ENCODE peak calls at places on chromosomes 13 and 19, in seven cellular contexts. B is adrenal gland, R is right lobe of liver, Q is ovary, S is NB4, O is transverse colon, T is Peyer's patch. P is an unnamed sample.

GRCh38 chr19:3610745-3611717 is 4.4 kb upstream of the TBXA2R start:
- DNase-seq in R (peak), T (no peak), Q (no peak), S (no peak), B (no peak), O (no peak), P (no peak)

GRCh38 chr19:42480335-42481095 is 37.8 kb upstream of the CXCL17 start:
- DNase-seq in T (no peak), Q (no peak), S (no peak), R (peak), O (no peak), B (peak), P (no peak)

GRCh38 chr13:30745917-30746686 is 10.8 kb downstream of the ALOX5AP start:
- DNase-seq in S (peak), T (peak), R (peak), Q (no peak), B (no peak), O (peak), P (no peak)

GRCh38 chr13:91609353-91609752 is 210.9 kb downstream of the GPC5 start:
- DNase-seq in S (no peak), T (no peak), R (no peak), B (no peak), O (no peak), Q (no peak), P (no peak)

GRCh38 chr13:20219585-20219984 is 12.5 kb downstream of the GJB6 start:
- DNase-seq in B (no peak), O (no peak), Q (no peak), T (no peak), S (peak), R (no peak), P (no peak)

GRCh38 chr19:5360003-5360820 is 19.6 kb upstream of the PTPRS start:
- DNase-seq in R (no peak), B (peak), S (no peak), T (no peak), O (no peak), Q (no peak), P (no peak)

GRCh38 chr13:72221276-72221962 is 354.4 kb upstream of the DACH1 start:
- DNase-seq in R (peak), O (peak), Q (no peak), S (peak), B (peak), T (peak), P (peak)

GRCh38 chr19:15251749-15252397 is 19.6 kb upstream of the EPHX3 start:
- DNase-seq in T (no peak), S (no peak), Q (peak), O (peak), B (peak), R (no peak), P (no peak)

GRCh38 chr19:16571689-16572331 is 405 bp downstream of the SLC35E1 start:
- DNase-seq in T (no peak), O (peak), Q (no peak), S (peak), B (no peak), R (peak), P (peak)

GRCh38 chr19:18153555-18154134 is 682 bp downstream of the PIK3R2 start:
- DNase-seq in S (peak), O (peak), Q (peak), T (peak), R (no peak), B (peak), P (peak)

GRCh38 chr13:44322928-44323327 is 50.7 kb upstream of the SERP2 start:
- DNase-seq in R (peak), S (no peak), O (no peak), Q (no peak), T (no peak), B (no peak), P (no peak)

GRCh38 chr13:29994911-29995601 is 144.6 kb upstream of the UBL3 start:
- DNase-seq in O (no peak), Q (no peak), T (no peak), B (no peak), R (no peak), S (no peak), P (no peak)

GRCh38 chr13:30493670-30494381 is 28.1 kb upstream of the HMGB1 start:
- DNase-seq in B (no peak), R (no peak), Q (no peak), O (no peak), S (no peak), T (no peak), P (no peak)

GRCh38 chr13:112510987-112511715 is 76.8 kb downstream of the TUBGCP3 start:
- DNase-seq in S (no peak), B (no peak), T (no peak), O (no peak), R (no peak), Q (no peak), P (no peak)

GRCh38 chr19:1925544-1925943 is 15.4 kb upstream of the CSNK1G2 start:
- DNase-seq in B (no peak), Q (no peak), S (no peak), R (no peak), T (no peak), O (no peak), P (no peak)

GRCh38 chr19:13920940-13921744 is 15.1 kb downstream of the CC2D1A start:
- DNase-seq in T (no peak), B (no peak), S (peak), Q (no peak), R (no peak), O (no peak), P (peak)

GRCh38 chr13:108777421-108778420 is 148.3 kb downstream of the MYO16 start:
- DNase-seq in Q (no peak), T (no peak), S (no peak), O (no peak), B (no peak), R (no peak), P (no peak)

GRCh38 chr19:55206664-55207500 is 2.4 kb downstream of the PTPRH start:
- DNase-seq in O (peak), B (peak), T (peak), R (peak), S (peak), Q (peak), P (peak)

GRCh38 chr13:107650081-107650701 is 565.1 kb downstream of the LIG4 start:
- DNase-seq in S (peak), Q (no peak), R (peak), B (peak), O (peak), T (peak), P (peak)

GRCh38 chr19:35696835-35697234 is 7.5 kb upstream of the ZBTB32 start:
- DNase-seq in S (no peak), B (no peak), R (no peak), T (no peak), Q (no peak), O (no peak), P (no peak)

GRCh38 chr13:21034602-21035190 is 26.7 kb downstream of the LATS2 start:
- DNase-seq in B (no peak), S (peak), O (no peak), Q (peak), R (no peak), T (no peak), P (no peak)

DNA sequence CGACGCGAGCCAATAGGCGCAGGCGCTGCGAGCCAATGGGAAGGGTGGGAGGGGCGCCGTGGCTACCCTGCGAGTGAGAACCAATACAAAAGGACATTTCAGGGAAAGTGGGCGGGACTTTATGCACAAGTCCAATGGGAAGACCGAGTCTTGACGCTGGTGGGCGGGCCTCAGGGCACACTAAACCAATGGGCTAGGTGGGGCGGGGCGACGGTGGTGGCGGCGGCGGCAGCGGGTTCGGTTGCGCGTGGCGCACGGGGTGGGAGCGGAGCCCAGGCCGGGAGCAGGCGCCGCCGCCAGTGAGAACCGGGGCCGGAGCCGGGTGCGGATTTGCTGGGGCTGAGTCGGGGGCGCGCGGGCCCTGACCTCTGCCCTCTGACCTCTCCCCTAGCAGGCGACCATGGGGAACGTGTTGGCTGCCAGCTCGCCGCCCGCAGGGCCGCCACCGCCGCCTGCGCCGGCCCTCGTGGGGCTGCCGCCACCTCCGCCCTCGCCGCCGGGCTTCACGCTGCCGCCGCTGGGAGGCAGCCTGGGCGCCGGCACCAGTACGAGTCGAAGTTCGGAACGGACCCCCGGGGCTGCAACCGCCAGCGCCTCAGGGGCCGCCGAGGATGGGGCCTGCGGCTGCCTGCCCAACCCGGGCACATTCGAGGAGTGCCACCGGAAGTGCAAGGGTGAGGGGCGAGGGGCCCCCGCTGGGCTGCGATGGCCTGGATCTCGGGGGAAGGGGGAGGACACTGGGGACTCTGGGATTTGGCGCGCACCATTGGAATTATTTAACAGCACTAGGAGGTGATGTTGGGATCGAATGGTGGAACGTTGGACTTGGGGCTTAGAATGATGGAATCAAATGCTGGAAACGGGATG is at the start of gene TOMM40:
- DNase-seq in R (peak), T (peak), Q (peak), S (peak), B (peak), O (peak), P (no peak)
- TF ChIP-seq POLR2A in R (peak), T (peak), Q (peak), S (peak), B (peak), O (peak), P (no peak)

GRCh38 chr13:78247362-78247761 is 328.7 kb upstream of the EDNRB start:
- DNase-seq in O (no peak), R (no peak), S (no peak), Q (no peak), T (no peak), B (no peak), P (no peak)
- TF ChIP-seq POLR2A in O (no peak), R (no peak), S (no peak), Q (no peak), T (no peak), B (no peak), P (no peak)

GRCh38 chr13:66491241-66491640 is 738.9 kb downstream of the PCDH9 start:
- DNase-seq in R (no peak), S (no peak), T (no peak), O (no peak), Q (no peak), B (no peak), P (no peak)

GRCh38 chr13:66489586-66489985 is 740.5 kb downstream of the PCDH9 start:
- DNase-seq in O (no peak), B (no peak), S (no peak), T (no peak), R (no peak), Q (no peak), P (no peak)

GRCh38 chr13:66489172-66489571 is 741.0 kb downstream of the PCDH9 start:
- DNase-seq in R (no peak), B (no peak), S (no peak), Q (no peak), O (no peak), T (no peak), P (no peak)

GRCh38 chr13:66492479-66492878 is 737.7 kb downstream of the PCDH9 start:
- DNase-seq in Q (no peak), S (no peak), T (no peak), B (no peak), R (no peak), O (no peak), P (peak)
- TF ChIP-seq POLR2A in Q (no peak), S (no peak), T (no peak), B (no peak), R (no peak), O (no peak), P (no peak)

DNA sequence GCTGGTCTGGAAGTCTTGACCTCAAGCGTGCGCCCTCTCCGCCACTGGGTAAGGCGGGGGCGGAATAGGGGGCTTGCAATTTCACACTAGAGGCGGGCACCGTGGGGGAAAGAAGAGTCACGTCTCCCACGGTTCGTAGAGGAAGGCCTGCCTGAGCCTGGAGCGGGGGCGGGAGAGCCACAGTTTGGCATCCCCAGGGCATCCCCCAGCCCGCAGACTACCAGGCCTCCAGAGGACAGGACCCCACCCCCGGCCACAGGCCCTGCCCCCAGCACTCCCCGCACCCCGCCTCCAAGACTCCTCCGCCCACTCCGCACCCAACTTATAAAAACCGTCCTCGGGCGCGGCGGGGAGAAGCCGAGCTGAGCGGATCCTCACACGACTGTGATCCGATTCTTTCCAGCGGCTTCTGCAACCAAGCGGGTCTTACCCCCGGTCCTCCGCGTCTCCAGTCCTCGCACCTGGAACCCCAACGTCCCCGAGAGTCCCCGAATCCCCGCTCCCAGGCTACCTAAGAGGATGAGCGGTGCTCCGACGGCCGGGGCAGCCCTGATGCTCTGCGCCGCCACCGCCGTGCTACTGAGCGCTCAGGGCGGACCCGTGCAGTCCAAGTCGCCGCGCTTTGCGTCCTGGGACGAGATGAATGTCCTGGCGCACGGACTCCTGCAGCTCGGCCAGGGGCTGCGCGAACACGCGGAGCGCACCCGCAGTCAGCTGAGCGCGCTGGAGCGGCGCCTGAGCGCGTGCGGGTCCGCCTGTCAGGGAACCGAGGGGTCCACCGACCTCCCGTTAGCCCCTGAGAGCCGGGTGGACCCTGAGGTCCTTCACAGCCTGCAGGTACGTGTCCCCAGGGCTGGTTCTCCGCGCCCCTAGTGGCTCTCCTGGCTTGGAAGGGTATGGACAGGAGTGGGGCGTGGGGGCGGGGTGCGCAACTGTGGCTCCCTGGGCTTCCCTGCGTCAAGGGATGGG is at the start of gene ANGPTL4:
- DNase-seq in B (peak), Q (peak), T (peak), R (peak), O (peak), S (peak), P (peak)
- TF ChIP-seq POLR2A in B (peak), Q (peak), T (peak), R (peak), O (peak), S (no peak), P (peak)

DNA sequence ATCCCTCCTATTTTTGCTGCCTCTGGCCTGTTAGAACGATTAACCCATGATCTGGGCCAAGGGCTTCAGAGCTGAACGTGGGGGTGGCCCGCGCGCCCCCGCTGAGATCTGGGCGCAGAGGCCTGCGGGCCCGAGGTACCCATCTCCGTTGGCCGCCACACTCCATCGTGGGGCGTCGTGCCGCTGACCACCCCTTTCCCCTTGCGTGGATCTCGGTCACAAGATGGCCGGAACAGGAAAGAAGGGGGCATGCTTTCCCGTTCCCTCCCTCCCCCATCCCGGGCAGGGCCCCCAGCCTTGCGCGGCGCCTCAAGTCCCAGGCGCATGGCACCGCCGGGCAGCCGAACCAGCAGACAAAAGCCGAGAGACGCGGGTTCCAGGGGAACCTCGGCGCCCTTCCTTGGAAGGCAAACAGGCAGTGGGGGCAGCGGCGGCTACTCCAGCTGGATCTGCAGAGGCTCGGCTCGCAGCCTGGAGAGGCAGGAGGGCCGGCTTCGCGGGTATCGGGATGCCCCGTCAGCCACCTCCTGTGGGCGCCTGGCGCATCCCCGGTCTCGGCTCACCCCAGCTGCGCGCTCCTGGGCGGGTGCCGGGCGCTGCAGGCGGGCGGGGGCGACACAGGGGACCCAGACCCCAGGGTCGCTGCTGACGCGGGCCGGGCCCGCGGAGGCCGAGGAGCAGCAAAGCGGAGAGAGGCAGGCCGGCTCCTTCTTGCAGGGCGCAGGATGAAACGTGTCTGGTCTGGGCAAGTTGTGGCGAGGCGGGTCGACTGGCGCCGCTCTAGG is 500 bp downstream of the DZIP1 start:
- DNase-seq in O (no peak), S (no peak), T (no peak), R (no peak), Q (peak), B (no peak), P (peak)
- TF ChIP-seq POLR2A in O (no peak), S (no peak), T (no peak), R (no peak), Q (no peak), B (no peak), P (no peak)

GRCh38 chr19:39397360-39398296 is 6.5 kb downstream of the MED29 start:
- DNase-seq in S (peak), T (peak), R (peak), B (peak), O (peak), Q (peak), P (peak)
- TF ChIP-seq POLR2A in S (no peak), T (peak), R (peak), B (no peak), O (peak), Q (peak), P (no peak)

GRCh38 chr19:12400618-12401502 is at the start of gene ZNF799:
- DNase-seq in R (peak), O (peak), B (peak), Q (peak), S (peak), T (peak), P (peak)
- TF ChIP-seq POLR2A in R (peak), O (peak), B (peak), Q (peak), S (peak), T (peak), P (peak)

DNA sequence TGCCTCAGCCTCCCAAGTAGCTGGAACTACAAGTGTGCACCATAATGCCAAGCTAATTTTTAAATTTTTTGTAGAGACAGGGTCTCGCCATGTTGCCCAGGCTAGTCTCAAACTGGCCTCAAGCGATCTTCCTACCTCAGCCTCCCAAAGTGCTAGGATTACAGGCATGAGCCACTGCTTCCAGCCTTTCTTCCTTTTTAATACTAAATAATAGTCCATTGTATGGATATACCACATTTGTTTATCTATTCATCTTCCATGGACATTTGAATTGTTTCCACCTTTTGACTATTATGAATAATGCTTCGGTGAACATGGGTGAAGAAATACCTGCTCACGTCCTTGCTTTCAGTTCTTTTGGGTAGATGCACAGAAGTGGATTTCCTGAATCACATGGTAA is 24.4 kb downstream of the GARRE1 start:
- DNase-seq in B (no peak), O (no peak), S (no peak), Q (no peak), T (no peak), R (no peak), P (no peak)
- TF ChIP-seq POLR2A in B (no peak), O (no peak), S (no peak), Q (no peak), T (no peak), R (no peak), P (no peak)